ENCODE peak calls at places on chromosomes 6 and 20, in six cellular contexts. One of them, this sample, is unnamed.

GRCh38 chr6:111185954-111186353 is 98.7 kb downstream of the SLC16A10 start:
- DNase-seq in GM12878: no peak
- DNase-seq in mammary epithelial cell: no peak
- DNase-seq in MM.1S: no peak
- DNase-seq in neuronal stem cell: no peak
- DNase-seq in endothelial cell of umbilical vein: no peak
- DNase-seq in this sample: peak

GRCh38 chr6:101722991-101723579 is 329.6 kb downstream of the GRIK2 start:
- DNase-seq in GM12878: no peak
- DNase-seq in mammary epithelial cell: peak
- DNase-seq in endothelial cell of umbilical vein: peak
- DNase-seq in MM.1S: no peak
- DNase-seq in neuronal stem cell: no peak
- DNase-seq in this sample: no peak

GRCh38 chr6:111845441-111845871 is 27.8 kb downstream of the FYN start:
- DNase-seq in MM.1S: no peak
- DNase-seq in GM12878: no peak
- DNase-seq in endothelial cell of umbilical vein: peak
- DNase-seq in mammary epithelial cell: no peak
- DNase-seq in neuronal stem cell: no peak
- DNase-seq in this sample: no peak

GRCh38 chr20:9886227-9886626 is 47.4 kb upstream of the PAK5 start:
- DNase-seq in mammary epithelial cell: peak
- DNase-seq in endothelial cell of umbilical vein: no peak
- DNase-seq in neuronal stem cell: no peak
- DNase-seq in MM.1S: no peak
- DNase-seq in GM12878: no peak
- DNase-seq in this sample: no peak

GRCh38 chr6:21738180-21739094 is 144.9 kb downstream of the SOX4 start:
- DNase-seq in MM.1S: no peak
- DNase-seq in neuronal stem cell: no peak
- DNase-seq in GM12878: no peak
- DNase-seq in endothelial cell of umbilical vein: no peak
- DNase-seq in mammary epithelial cell: no peak
- DNase-seq in this sample: no peak

GRCh38 chr6:94751641-94752329 is 825.5 kb upstream of the MANEA start:
- DNase-seq in GM12878: peak
- DNase-seq in endothelial cell of umbilical vein: no peak
- DNase-seq in mammary epithelial cell: peak
- DNase-seq in neuronal stem cell: no peak
- DNase-seq in MM.1S: peak
- DNase-seq in this sample: no peak

GRCh38 chr6:163915131-163915530 is 500.6 kb downstream of the QKI start:
- DNase-seq in endothelial cell of umbilical vein: no peak
- DNase-seq in MM.1S: no peak
- DNase-seq in mammary epithelial cell: no peak
- DNase-seq in neuronal stem cell: no peak
- DNase-seq in GM12878: no peak
- DNase-seq in this sample: no peak

GRCh38 chr6:47353822-47354221 is 44.1 kb upstream of the TNFRSF21 start:
- DNase-seq in endothelial cell of umbilical vein: no peak
- DNase-seq in GM12878: no peak
- DNase-seq in mammary epithelial cell: peak
- DNase-seq in MM.1S: no peak
- DNase-seq in neuronal stem cell: no peak
- DNase-seq in this sample: no peak

GRCh38 chr6:25971187-25971811 is 8.7 kb downstream of the TRIM38 start:
- DNase-seq in mammary epithelial cell: peak
- DNase-seq in neuronal stem cell: no peak
- DNase-seq in endothelial cell of umbilical vein: peak
- DNase-seq in MM.1S: no peak
- DNase-seq in GM12878: no peak
- DNase-seq in this sample: no peak

GRCh38 chr20:62696999-62697398 is 11.6 kb upstream of the NTSR1 start:
- DNase-seq in mammary epithelial cell: no peak
- DNase-seq in endothelial cell of umbilical vein: no peak
- DNase-seq in GM12878: no peak
- DNase-seq in neuronal stem cell: no peak
- DNase-seq in MM.1S: no peak
- DNase-seq in this sample: no peak

GRCh38 chr20:1396702-1397101 is 3.8 kb upstream of the FKBP1A start:
- DNase-seq in mammary epithelial cell: no peak
- DNase-seq in neuronal stem cell: no peak
- DNase-seq in MM.1S: no peak
- DNase-seq in GM12878: no peak
- DNase-seq in endothelial cell of umbilical vein: peak
- DNase-seq in this sample: peak

GRCh38 chr20:63497946-63498935 is 642 bp downstream of the EEF1A2 start:
- DNase-seq in neuronal stem cell: no peak
- DNase-seq in endothelial cell of umbilical vein: no peak
- DNase-seq in MM.1S: no peak
- DNase-seq in GM12878: no peak
- DNase-seq in mammary epithelial cell: peak
- DNase-seq in this sample: no peak

GRCh38 chr20:62921119-62921687 is 5.1 kb downstream of the DIDO1 start:
- DNase-seq in neuronal stem cell: peak
- DNase-seq in mammary epithelial cell: peak
- DNase-seq in MM.1S: peak
- DNase-seq in GM12878: no peak
- DNase-seq in endothelial cell of umbilical vein: peak
- DNase-seq in this sample: peak

GRCh38 chr6:38310061-38310460 is 329.7 kb downstream of the BTBD9 start:
- DNase-seq in endothelial cell of umbilical vein: no peak
- DNase-seq in MM.1S: no peak
- DNase-seq in mammary epithelial cell: peak
- DNase-seq in GM12878: no peak
- DNase-seq in neuronal stem cell: no peak
- DNase-seq in this sample: no peak

DNA sequence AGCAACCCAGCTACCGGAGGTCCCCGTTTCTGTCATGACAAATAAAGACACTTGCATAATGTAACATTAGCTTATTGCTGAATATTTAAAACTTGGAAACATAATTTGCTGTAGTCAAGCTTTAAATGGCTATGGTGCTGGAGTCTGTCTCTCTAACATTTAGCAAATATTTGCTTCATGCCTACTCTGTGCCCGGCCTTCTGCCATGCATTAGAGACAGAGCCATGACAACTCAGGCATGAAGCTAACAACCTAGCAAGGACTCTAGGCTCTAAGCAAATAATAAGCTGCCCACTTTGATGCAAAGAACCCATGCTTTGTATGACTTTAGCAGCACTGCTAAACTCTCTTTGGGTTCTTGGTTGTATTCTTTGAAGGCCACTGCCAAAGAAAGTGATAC is 103.5 kb upstream of the COL21A1 start:
- DNase-seq in endothelial cell of umbilical vein: no peak
- DNase-seq in neuronal stem cell: no peak
- DNase-seq in GM12878: no peak
- DNase-seq in MM.1S: no peak
- DNase-seq in mammary epithelial cell: no peak
- DNase-seq in this sample: no peak
- H3K4me2 ChIP-seq in endothelial cell of umbilical vein: no peak
- H3K4me2 ChIP-seq in neuronal stem cell: no peak
- H3K4me2 ChIP-seq in GM12878: no peak
- H3K4me2 ChIP-seq in MM.1S: no peak
- H3K4me2 ChIP-seq in mammary epithelial cell: no peak
- H3K4me2 ChIP-seq in this sample: no peak

GRCh38 chr6:81265106-81265505 is 487.4 kb downstream of the TENT5A start:
- DNase-seq in MM.1S: no peak
- DNase-seq in neuronal stem cell: no peak
- DNase-seq in mammary epithelial cell: no peak
- DNase-seq in GM12878: no peak
- DNase-seq in endothelial cell of umbilical vein: no peak
- DNase-seq in this sample: no peak
- H3K9ac ChIP-seq in MM.1S: no peak
- H3K9ac ChIP-seq in neuronal stem cell: no peak
- H3K9ac ChIP-seq in mammary epithelial cell: no peak
- H3K9ac ChIP-seq in GM12878: no peak
- H3K9ac ChIP-seq in endothelial cell of umbilical vein: no peak
- H3K9ac ChIP-seq in this sample: no peak

GRCh38 chr20:40291483-40291882 is 397.6 kb downstream of the MAFB start:
- DNase-seq in mammary epithelial cell: no peak
- DNase-seq in MM.1S: no peak
- DNase-seq in GM12878: no peak
- DNase-seq in neuronal stem cell: no peak
- DNase-seq in endothelial cell of umbilical vein: no peak
- DNase-seq in this sample: no peak
- H3K4me2 ChIP-seq in mammary epithelial cell: no peak
- H3K4me2 ChIP-seq in MM.1S: no peak
- H3K4me2 ChIP-seq in GM12878: no peak
- H3K4me2 ChIP-seq in neuronal stem cell: no peak
- H3K4me2 ChIP-seq in endothelial cell of umbilical vein: no peak
- H3K4me2 ChIP-seq in this sample: no peak

DNA sequence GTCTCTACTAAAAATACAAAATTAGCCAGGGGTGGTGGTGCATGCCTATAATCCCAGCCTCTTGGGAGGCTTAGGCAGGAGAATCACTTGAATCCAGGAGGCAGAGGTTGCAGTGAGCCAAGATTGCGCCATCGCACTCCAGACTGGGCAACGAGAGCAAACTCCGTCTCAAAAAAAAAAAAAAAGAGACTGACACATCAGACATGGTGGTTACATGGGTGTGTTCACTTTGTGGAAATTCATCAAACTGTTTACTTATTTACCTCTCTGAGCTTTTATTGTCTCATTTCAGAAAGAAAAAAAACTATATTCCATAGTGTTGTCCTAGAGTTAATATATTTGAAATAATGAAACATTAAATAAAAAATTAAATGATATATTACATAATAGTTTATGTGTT is 64.8 kb downstream of the MBOAT1 start:
- DNase-seq in GM12878: no peak
- DNase-seq in MM.1S: no peak
- DNase-seq in neuronal stem cell: no peak
- DNase-seq in mammary epithelial cell: no peak
- DNase-seq in endothelial cell of umbilical vein: no peak
- DNase-seq in this sample: no peak
- H3K9ac ChIP-seq in GM12878: no peak
- H3K9ac ChIP-seq in MM.1S: no peak
- H3K9ac ChIP-seq in neuronal stem cell: no peak
- H3K9ac ChIP-seq in mammary epithelial cell: no peak
- H3K9ac ChIP-seq in endothelial cell of umbilical vein: no peak
- H3K9ac ChIP-seq in this sample: no peak

GRCh38 chr6:150600003-150600301 is 267 bp downstream of the PLEKHG1 start:
- DNase-seq in endothelial cell of umbilical vein: no peak
- DNase-seq in mammary epithelial cell: no peak
- DNase-seq in GM12878: no peak
- DNase-seq in MM.1S: no peak
- DNase-seq in neuronal stem cell: peak
- DNase-seq in this sample: no peak

GRCh38 chr6:150599199-150600002 is at the start of gene PLEKHG1:
- DNase-seq in neuronal stem cell: peak
- DNase-seq in endothelial cell of umbilical vein: peak
- DNase-seq in MM.1S: peak
- DNase-seq in mammary epithelial cell: peak
- DNase-seq in GM12878: no peak
- DNase-seq in this sample: no peak

GRCh38 chr6:150598858-150599198 is 857 bp upstream of the PLEKHG1 start:
- DNase-seq in neuronal stem cell: no peak
- DNase-seq in mammary epithelial cell: no peak
- DNase-seq in GM12878: no peak
- DNase-seq in MM.1S: no peak
- DNase-seq in endothelial cell of umbilical vein: no peak
- DNase-seq in this sample: no peak

GRCh38 chr6:150596439-150596838 is 3.2 kb upstream of the PLEKHG1 start:
- DNase-seq in GM12878: no peak
- DNase-seq in endothelial cell of umbilical vein: no peak
- DNase-seq in MM.1S: no peak
- DNase-seq in mammary epithelial cell: no peak
- DNase-seq in neuronal stem cell: no peak
- DNase-seq in this sample: no peak

DNA sequence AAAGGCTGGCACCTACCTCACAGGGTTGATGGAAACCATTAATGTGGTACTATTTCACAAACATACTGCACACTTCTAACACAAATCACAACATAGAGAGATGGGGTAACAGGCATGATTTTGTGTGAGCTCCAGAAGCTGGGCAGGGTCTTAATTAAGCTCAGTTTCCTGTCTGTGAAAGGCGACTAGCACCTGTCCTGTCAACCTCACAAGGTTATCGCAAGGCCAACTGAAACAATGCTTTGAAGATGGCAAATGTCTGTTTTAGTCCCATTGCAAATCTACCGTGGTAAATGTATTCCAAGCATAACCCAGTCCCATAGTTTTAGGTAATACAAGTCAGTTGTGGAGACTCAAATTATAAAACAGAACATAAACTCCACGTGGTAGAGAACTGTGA is 1.3 kb upstream of the PLEKHG1 start:
- DNase-seq in neuronal stem cell: no peak
- DNase-seq in MM.1S: peak
- DNase-seq in GM12878: no peak
- DNase-seq in mammary epithelial cell: no peak
- DNase-seq in endothelial cell of umbilical vein: no peak
- DNase-seq in this sample: no peak
- H3K4me2 ChIP-seq in neuronal stem cell: no peak
- H3K4me2 ChIP-seq in MM.1S: peak
- H3K4me2 ChIP-seq in GM12878: no peak
- H3K4me2 ChIP-seq in mammary epithelial cell: no peak
- H3K4me2 ChIP-seq in endothelial cell of umbilical vein: no peak
- H3K4me2 ChIP-seq in this sample: no peak

GRCh38 chr6:128507337-128508310 is 12.8 kb downstream of the PTPRK start:
- DNase-seq in MM.1S: no peak
- DNase-seq in endothelial cell of umbilical vein: peak
- DNase-seq in neuronal stem cell: no peak
- DNase-seq in GM12878: no peak
- DNase-seq in mammary epithelial cell: peak
- DNase-seq in this sample: no peak

GRCh38 chr6:128509709-128510108 is 10.7 kb downstream of the PTPRK start:
- DNase-seq in MM.1S: no peak
- DNase-seq in endothelial cell of umbilical vein: peak
- DNase-seq in neuronal stem cell: no peak
- DNase-seq in mammary epithelial cell: no peak
- DNase-seq in GM12878: no peak
- DNase-seq in this sample: no peak

GRCh38 chr6:128511518-128511917 is 8.9 kb downstream of the PTPRK start:
- DNase-seq in endothelial cell of umbilical vein: no peak
- DNase-seq in neuronal stem cell: no peak
- DNase-seq in GM12878: peak
- DNase-seq in MM.1S: no peak
- DNase-seq in mammary epithelial cell: peak
- DNase-seq in this sample: no peak

GRCh38 chr6:128505603-128506002 is 14.8 kb downstream of the PTPRK start:
- DNase-seq in neuronal stem cell: no peak
- DNase-seq in GM12878: no peak
- DNase-seq in mammary epithelial cell: no peak
- DNase-seq in endothelial cell of umbilical vein: no peak
- DNase-seq in MM.1S: no peak
- DNase-seq in this sample: no peak

GRCh38 chr6:128508588-128509296 is 11.7 kb downstream of the PTPRK start:
- DNase-seq in endothelial cell of umbilical vein: peak
- DNase-seq in GM12878: no peak
- DNase-seq in neuronal stem cell: no peak
- DNase-seq in mammary epithelial cell: peak
- DNase-seq in MM.1S: no peak
- DNase-seq in this sample: no peak
- H3K9ac ChIP-seq in endothelial cell of umbilical vein: peak
- H3K9ac ChIP-seq in GM12878: no peak
- H3K9ac ChIP-seq in neuronal stem cell: no peak
- H3K9ac ChIP-seq in mammary epithelial cell: peak
- H3K9ac ChIP-seq in MM.1S: no peak
- H3K9ac ChIP-seq in this sample: no peak